ENCODE peak calls at places on chromosomes 13 and 19, in nine cellular contexts. X, L, F, M, J, W, K, P and N are unnamed samples.
A peak's percentile ranks its signal among the peaks of the same experiment; 100 is the strongest.

GRCh38 chr19:48539503-48540096 is 12.4 kb upstream of the SULT2B1 start:
- DNase-seq in W (peak; percentile 58), M (peak; percentile 94), P (no peak), F (no peak), K (no peak), J (no peak), X (no peak), L (no peak), N (no peak)

GRCh38 chr19:54462072-54462712 is 1.4 kb downstream of the LENG9 start:
- DNase-seq in X (no peak), P (no peak), F (no peak), K (no peak), W (peak; percentile 36), L (no peak), M (no peak), J (peak; percentile 22), N (no peak)

GRCh38 chr19:46761418-46761831 is 15.2 kb upstream of the STRN4 start:
- DNase-seq in W (no peak), F (no peak), J (no peak), K (no peak), X (no peak), P (no peak), M (no peak), L (no peak), N (peak; percentile 70)

GRCh38 chr13:98411617-98412310 is 165.1 kb downstream of the STK24 start:
- DNase-seq in K (no peak), M (no peak), P (no peak), F (no peak), X (no peak), J (peak; percentile 62), W (no peak), L (no peak), N (no peak)

GRCh38 chr19:32201661-32202060 is 143.7 kb upstream of the ZNF507 start:
- DNase-seq in W (peak; percentile 8), P (no peak), F (no peak), K (no peak), J (no peak), L (no peak), X (no peak), M (no peak), N (no peak)

GRCh38 chr19:18000981-18001836 is 6.8 kb upstream of the ARRDC2 start:
- DNase-seq in W (peak; percentile 88), X (peak; percentile 64), P (peak; percentile 85), F (peak; percentile 87), K (peak; percentile 90), M (peak; percentile 94), L (peak; percentile 91), J (peak; percentile 76), N (peak; percentile 82)

GRCh38 chr13:109249780-109250528 is 536.4 kb downstream of the IRS2 start:
- DNase-seq in X (no peak), M (no peak), F (no peak), K (no peak), L (no peak), W (no peak), J (no peak), P (no peak), N (no peak)

GRCh38 chr13:23915308-23915707 is 18.0 kb upstream of the C1QTNF9B start:
- DNase-seq in X (no peak), W (peak; percentile 25), M (no peak), F (no peak), P (no peak), J (no peak), L (no peak), K (no peak), N (no peak)

GRCh38 chr13:24500977-24501376 is 11.6 kb downstream of the PARP4 start:
- DNase-seq in L (no peak), F (no peak), P (no peak), X (no peak), K (no peak), J (peak; percentile 36), M (peak; percentile 16), W (peak; percentile 59), N (no peak)

GRCh38 chr19:39941615-39942507 is 7.4 kb upstream of the FCGBP start:
- DNase-seq in P (no peak), M (no peak), W (peak; percentile 11), K (peak; percentile 85), L (no peak), F (no peak), J (no peak), X (no peak), N (no peak)

GRCh38 chr13:20291675-20292074 is 59.6 kb upstream of the GJB6 start:
- DNase-seq in L (no peak), M (no peak), P (no peak), K (no peak), W (no peak), X (no peak), J (no peak), F (no peak), N (no peak)

GRCh38 chr19:11673608-11674041 is 65.1 kb downstream of the ZNF823 start:
- DNase-seq in J (peak; percentile 61), X (peak; percentile 91), W (no peak), F (peak; percentile 73), P (no peak), K (no peak), L (no peak), M (peak; percentile 21), N (peak; percentile 55)

GRCh38 chr13:94641432-94641941 is 39.8 kb downstream of the GPR180 start:
- DNase-seq in K (no peak), F (no peak), M (peak; percentile 7), W (peak; percentile 33), P (no peak), J (no peak), X (no peak), L (no peak), N (no peak)

GRCh38 chr19:5293607-5294089 is 47.0 kb downstream of the PTPRS start:
- DNase-seq in L (no peak), P (no peak), F (peak; percentile 47), J (peak; percentile 61), X (peak; percentile 85), W (no peak), K (no peak), M (no peak), N (peak; percentile 33)

GRCh38 chr13:110882228-110882627 is 32.6 kb downstream of the ANKRD10 start:
- DNase-seq in M (no peak), F (no peak), P (no peak), X (no peak), W (no peak), K (no peak), L (no peak), J (no peak), N (no peak)

DNA sequence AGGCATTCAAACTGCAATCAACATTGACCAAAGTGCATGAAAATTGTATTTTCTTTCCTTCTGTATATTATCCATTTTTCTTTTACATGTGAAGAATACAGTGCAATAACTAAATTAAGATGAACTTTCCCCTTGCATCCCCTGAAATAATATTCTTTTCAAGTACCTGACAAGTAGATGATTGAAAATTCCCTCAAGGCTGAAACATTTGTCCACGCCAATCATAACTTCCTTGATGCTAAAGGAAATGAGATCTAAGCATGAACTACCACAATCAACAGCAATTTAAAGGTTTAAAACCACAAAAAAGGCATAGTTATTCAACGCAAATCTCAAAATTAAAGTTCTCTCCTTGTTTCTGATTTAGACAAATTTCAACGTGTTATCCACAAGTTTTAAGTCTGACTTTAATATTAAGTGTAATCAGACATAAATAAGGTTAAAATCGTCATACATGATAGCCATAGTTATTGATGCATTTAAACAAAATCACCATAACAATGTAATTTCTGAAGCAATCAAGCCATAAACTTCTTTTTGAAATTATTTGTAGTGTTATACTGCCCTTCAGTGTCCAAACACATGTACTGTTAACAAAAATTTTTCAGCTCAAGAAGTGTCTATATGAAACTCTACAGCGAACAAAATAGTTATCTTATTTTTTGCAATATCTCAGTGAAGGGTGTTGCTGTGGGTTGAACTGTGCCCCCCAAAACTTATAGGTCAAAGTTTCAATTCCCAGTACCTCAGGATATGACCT is 169.5 kb downstream of the DCLK1 start:
- DNase-seq in L (no peak), J (no peak), M (no peak), F (no peak), X (no peak), W (peak; percentile 1), K (no peak), P (no peak), N (no peak)
- TF ChIP-seq CTCF in L (peak; percentile 35), J (no peak), M (peak; percentile 26), F (peak; percentile 24), X (no peak), W (no peak), K (no peak), P (no peak), N (peak; percentile 9)

GRCh38 chr13:75687145-75687763 is 51.1 kb downstream of the LMO7 start:
- DNase-seq in P (no peak), L (no peak), M (peak; percentile 54), X (no peak), K (no peak), W (peak; percentile 59), J (no peak), F (no peak), N (no peak)
- TF ChIP-seq CTCF in P (peak; percentile 51), L (peak; percentile 39), M (peak; percentile 62), X (peak; percentile 68), K (peak; percentile 27), W (peak; percentile 49), J (peak; percentile 28), F (peak; percentile 43), N (peak; percentile 22)

GRCh38 chr19:27891411-27891810 is 1321.5 kb downstream of the UQCRFS1 start:
- DNase-seq in P (no peak), F (no peak), J (no peak), W (no peak), X (no peak), L (no peak), M (no peak), K (no peak), N (no peak)
- TF ChIP-seq CTCF in P (no peak), F (no peak), J (no peak), W (no peak), X (no peak), L (no peak), M (no peak), K (no peak), N (no peak)

GRCh38 chr13:114143806-114144605 is 11.6 kb upstream of the RASA3 start:
- DNase-seq in K (peak; percentile 85), L (no peak), J (no peak), P (no peak), W (no peak), F (no peak), M (peak; percentile 76), X (peak; percentile 69), N (no peak)
- TF ChIP-seq CTCF in K (peak; percentile 58), L (no peak), J (no peak), P (no peak), W (no peak), F (no peak), M (peak; percentile 14), X (peak; percentile 51), N (no peak)